ENCODE peak calls at places on chromosomes 7 and 10, in six cellular contexts. T is HFF-Myc, N is coronary artery, E is brain microvascular endothelial cell, S is lung, A is cardiac muscle cell. G is an unnamed sample.

GRCh38 chr7:157412021-157412443 is 75.2 kb downstream of the DNAJB6 start:
- DNase-seq in A (peak), S (no peak), E (peak), N (no peak), T (peak), G (peak)

GRCh38 chr7:47882635-47883034 is 65.6 kb downstream of the PKD1L1 start:
- DNase-seq in T (no peak), E (no peak), N (no peak), A (no peak), S (peak), G (no peak)

GRCh38 chr10:34813626-34814227 is 1.4 kb downstream of the PARD3 start:
- DNase-seq in E (peak), T (no peak), S (no peak), A (peak), N (no peak), G (peak)

GRCh38 chr7:124124201-124124600 is 91.3 kb upstream of the TMEM229A start:
- DNase-seq in E (no peak), A (no peak), N (no peak), S (no peak), T (no peak), G (no peak)

GRCh38 chr10:79335470-79336235 is 11.6 kb upstream of the PPIF start:
- DNase-seq in N (no peak), E (no peak), T (no peak), S (no peak), A (no peak), G (no peak)

GRCh38 chr7:91347288-91347687 is 83.1 kb downstream of the FZD1 start:
- DNase-seq in N (no peak), T (no peak), S (no peak), A (peak), E (peak), G (peak)

GRCh38 chr7:103075337-103075918 is 488 bp downstream of the ARMC10 start:
- DNase-seq in E (peak), S (peak), A (peak), N (peak), T (no peak), G (peak)

GRCh38 chr10:74640134-74640533 is 186.3 kb upstream of the KAT6B start:
- DNase-seq in T (peak), A (no peak), E (no peak), S (no peak), N (no peak), G (peak)

GRCh38 chr7:21300692-21301091 is 127.2 kb upstream of the SP4 start:
- DNase-seq in A (no peak), N (no peak), T (no peak), E (no peak), S (no peak), G (no peak)

GRCh38 chr10:97517778-97518561 is 19.2 kb downstream of the UBTD1 start:
- DNase-seq in S (no peak), N (no peak), A (no peak), T (no peak), E (no peak), G (no peak)

GRCh38 chr10:103276941-103277712 is at the start of gene INA:
- DNase-seq in T (no peak), E (no peak), A (peak), S (no peak), N (no peak), G (no peak)

GRCh38 chr10:126218174-126218573 is 170.1 kb downstream of the ADAM12 start:
- DNase-seq in N (no peak), T (no peak), E (no peak), S (no peak), A (no peak), G (no peak)

GRCh38 chr7:50342616-50343114 is 38.1 kb downstream of the IKZF1 start:
- DNase-seq in E (no peak), S (no peak), T (no peak), A (peak), N (no peak), G (no peak)

GRCh38 chr10:72175166-72175565 is 40.6 kb upstream of the ANAPC16 start:
- DNase-seq in A (peak), T (peak), N (no peak), S (no peak), E (peak), G (no peak)

GRCh38 chr7:45000096-45001032 is at the start of gene CCM2:
- DNase-seq in S (peak), N (no peak), A (peak), T (no peak), E (no peak), G (no peak)

GRCh38 chr7:83178066-83178465 is 15.4 kb upstream of the PCLO start:
- DNase-seq in S (no peak), N (no peak), A (peak), E (peak), T (no peak), G (peak)

GRCh38 chr7:77458786-77459185 is 42.6 kb upstream of the GSAP start:
- DNase-seq in N (no peak), E (no peak), T (no peak), S (no peak), A (peak), G (no peak)

GRCh38 chr10:36671607-36672006 is 453.8 kb upstream of the ANKRD30A start:
- DNase-seq in A (no peak), N (no peak), T (no peak), E (no peak), S (no peak), G (no peak)

GRCh38 chr10:89080660-89081059 is 90.1 kb downstream of the FAS start:
- DNase-seq in E (no peak), N (no peak), S (no peak), A (no peak), T (no peak), G (no peak)

GRCh38 chr10:9707205-9707604 is 1310.5 kb upstream of the CELF2 start:
- DNase-seq in E (no peak), N (no peak), A (no peak), T (no peak), S (no peak), G (no peak)

GRCh38 chr10:69375307-69376151 is 41.2 kb downstream of the TACR2 start:
- DNase-seq in T (no peak), N (no peak), S (no peak), E (no peak), A (peak), G (no peak)

GRCh38 chr7:94440460-94441039 is 45.9 kb downstream of the COL1A2 start:
- DNase-seq in S (no peak), T (no peak), N (no peak), A (no peak), E (no peak), G (no peak)

GRCh38 chr7:42155836-42156540 is 81.0 kb downstream of the GLI3 start:
- DNase-seq in A (peak), S (no peak), N (no peak), E (no peak), T (no peak), G (no peak)

GRCh38 chr7:84948632-84949031 is 238.2 kb downstream of the SEMA3D start:
- DNase-seq in E (no peak), A (peak), T (peak), S (no peak), N (no peak), G (no peak)

GRCh38 chr10:127303105-127303504 is 106.7 kb upstream of the INSYN2A start:
- DNase-seq in S (no peak), T (no peak), E (no peak), N (no peak), A (no peak), G (no peak)

GRCh38 chr10:79406683-79407396 is 38.6 kb downstream of the ZCCHC24 start:
- DNase-seq in A (no peak), S (no peak), E (no peak), N (no peak), T (no peak), G (no peak)

GRCh38 chr10:110212119-110213006 is 5.0 kb downstream of the MXI1 start:
- DNase-seq in S (peak), T (no peak), N (no peak), A (no peak), E (no peak), G (no peak)

GRCh38 chr10:17788646-17789045 is 20.5 kb upstream of the MRC1 start:
- DNase-seq in N (no peak), S (no peak), T (no peak), A (no peak), E (no peak), G (no peak)

GRCh38 chr7:107234436-107234835 is 65.6 kb downstream of the HBP1 start:
- DNase-seq in S (no peak), A (no peak), N (no peak), E (no peak), T (no peak), G (no peak)

GRCh38 chr7:123024989-123025758 is 29.7 kb upstream of the TAS2R16 start:
- DNase-seq in A (peak), E (peak), S (no peak), N (no peak), T (no peak), G (peak)

GRCh38 chr7:25059576-25059975 is 65.5 kb downstream of the CYCS start:
- DNase-seq in N (no peak), T (no peak), E (no peak), S (no peak), A (no peak), G (no peak)

GRCh38 chr10:103855424-103855823 is at the start of gene SH3PXD2A:
- DNase-seq in N (no peak), E (no peak), S (no peak), A (peak), T (no peak), G (no peak)

GRCh38 chr10:88987243-88987726 is 3.3 kb upstream of the FAS start:
- DNase-seq in E (no peak), T (no peak), N (no peak), A (no peak), S (no peak), G (peak)

GRCh38 chr7:84191842-84192241 is 2.7 kb downstream of the SEMA3A start:
- DNase-seq in N (no peak), T (no peak), E (no peak), A (no peak), S (no peak), G (no peak)

GRCh38 chr10:50152792-50153272 is 85.1 kb downstream of the WASHC2A start:
- DNase-seq in S (peak), E (no peak), A (no peak), N (no peak), T (no peak), G (no peak)

GRCh38 chr7:68185641-68186040 is 1189.0 kb downstream of the TYW1 start:
- DNase-seq in T (no peak), N (no peak), A (peak), E (no peak), S (no peak), G (no peak)

GRCh38 chr10:14032406-14032998 is 298.2 kb downstream of the FRMD4A start:
- DNase-seq in S (no peak), N (no peak), E (no peak), T (no peak), A (peak), G (no peak)

GRCh38 chr10:97059872-97060205 is 125.9 kb downstream of the SLIT1 start:
- DNase-seq in T (no peak), E (no peak), A (no peak), S (no peak), N (no peak), G (no peak)

GRCh38 chr10:76881477-76882220 is 756.0 kb downstream of the KCNMA1 start:
- DNase-seq in T (peak), A (no peak), E (no peak), N (no peak), S (no peak), G (no peak)

DNA sequence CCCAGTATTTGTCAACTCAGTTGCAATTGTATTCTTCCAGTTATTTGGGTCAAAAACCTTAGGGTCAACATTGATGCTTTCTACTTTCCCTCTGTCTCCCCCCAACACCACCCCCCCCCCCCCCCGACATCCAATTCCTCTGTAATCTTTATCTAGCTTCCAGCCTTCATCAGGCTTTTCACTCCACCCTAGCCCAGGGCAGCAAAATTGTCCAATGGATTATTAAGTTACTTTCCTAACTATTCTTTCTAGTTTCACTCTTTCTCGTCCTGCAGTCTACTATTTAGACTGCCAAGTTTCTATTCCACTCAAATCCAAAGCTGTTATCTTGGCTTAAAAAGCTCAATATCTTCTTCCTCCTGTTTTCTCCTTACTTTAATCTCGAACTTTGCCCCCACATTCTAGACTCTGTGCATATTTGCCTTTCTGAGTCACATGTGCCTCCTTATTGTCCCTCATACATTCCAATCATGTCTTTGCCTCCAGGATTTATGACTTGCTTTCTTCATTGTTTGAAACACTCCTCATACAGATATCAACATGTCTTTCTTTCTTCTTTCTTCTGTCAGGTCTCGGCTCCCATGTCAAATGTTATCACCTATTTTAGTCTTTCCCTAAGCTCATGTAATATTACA is 196.6 kb upstream of the TMEM196 start:
- DNase-seq in A (peak), N (no peak), T (no peak), E (peak), S (no peak), G (no peak)
- H3K4me3 ChIP-seq in A (no peak), N (no peak), T (no peak), E (no peak), S (no peak), G (no peak)

GRCh38 chr10:119691726-119692125 is 34.1 kb upstream of the INPP5F start:
- DNase-seq in T (no peak), N (no peak), E (no peak), A (no peak), S (no peak), G (no peak)

GRCh38 chr10:119687192-119688032 is 36.2 kb downstream of the BAG3 start:
- DNase-seq in T (no peak), S (no peak), E (no peak), A (peak), N (no peak), G (peak)

GRCh38 chr10:119688033-119688508 is 36.9 kb downstream of the BAG3 start:
- DNase-seq in T (no peak), A (no peak), E (no peak), N (no peak), S (no peak), G (no peak)

GRCh38 chr10:119686465-119687191 is 35.4 kb downstream of the BAG3 start:
- DNase-seq in T (no peak), N (peak), A (peak), S (peak), E (peak), G (peak)

GRCh38 chr10:119689016-119689564 is 36.8 kb upstream of the INPP5F start:
- DNase-seq in T (no peak), N (no peak), E (no peak), S (no peak), A (no peak), G (no peak)
- H3K4me3 ChIP-seq in T (no peak), N (no peak), E (no peak), S (no peak), A (no peak), G (no peak)

DNA sequence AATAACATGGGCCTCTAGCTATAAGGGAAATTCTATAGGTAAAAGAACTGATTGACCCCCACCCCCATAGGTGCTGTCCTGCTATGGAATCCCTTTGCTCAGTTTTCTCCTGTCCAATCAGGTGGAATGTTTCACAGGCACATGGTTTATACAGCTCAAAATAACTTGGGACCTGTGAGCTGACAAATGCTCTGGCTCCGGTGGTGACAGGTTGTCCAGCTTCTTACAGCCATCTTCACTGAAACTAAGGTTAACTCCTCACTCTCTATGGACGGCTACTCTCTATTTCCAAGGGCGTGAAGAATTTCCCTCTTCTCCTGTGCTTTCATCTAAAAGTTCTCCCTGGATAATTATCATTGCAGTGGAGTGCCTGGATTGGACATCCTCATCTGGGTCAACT is at the start of gene MYPN:
- DNase-seq in S (no peak), E (no peak), A (no peak), N (no peak), T (no peak), G (no peak)
- H3K4me3 ChIP-seq in S (no peak), E (no peak), A (peak), N (no peak), T (no peak), G (no peak)

DNA sequence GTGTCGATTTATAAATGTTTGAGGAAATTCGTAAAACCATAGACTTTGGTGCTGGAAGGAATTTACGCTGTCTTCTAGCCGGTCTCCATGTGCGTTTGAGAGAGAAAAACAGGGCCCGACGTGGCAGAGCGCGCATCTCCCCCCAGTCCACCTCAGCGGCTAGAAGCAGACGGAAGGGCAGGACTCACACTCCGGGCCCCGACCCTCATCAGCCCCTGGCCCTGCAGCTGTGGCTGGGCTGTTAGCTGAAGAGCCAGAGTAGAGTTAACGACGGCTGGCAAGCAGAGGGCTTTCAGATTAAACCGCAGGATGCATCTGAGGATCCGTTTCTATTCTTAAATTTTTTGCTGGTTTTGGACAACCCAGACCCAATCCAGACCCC is 1.5 kb upstream of the TBX20 start:
- DNase-seq in S (no peak), T (no peak), N (no peak), A (peak), E (no peak), G (no peak)
- H3K4me3 ChIP-seq in S (no peak), T (no peak), N (no peak), A (peak), E (no peak), G (no peak)

G was measured in astrocyte of the cerebellum.